ENCODE peak calls at places on chromosomes 5 and 9, in six cellular contexts. D is GM12878, R is GM12891, B is HepG2, E is H1, G is K562. Y is an unnamed sample.

GRCh38 chr9:27888661-27889295 is 315.5 kb upstream of the C9orf72 start:
- DNase-seq in R (peak), D (peak), G (peak), E (peak), B (peak), Y (peak)

GRCh38 chr5:367358-368130 is 46.0 kb downstream of the AHRR start:
- DNase-seq in B (no peak), R (no peak), E (no peak), G (no peak), D (no peak), Y (no peak)

GRCh38 chr9:108056083-108056804 is 566.7 kb upstream of the KLF4 start:
- DNase-seq in E (no peak), B (no peak), D (no peak), G (no peak), R (no peak), Y (no peak)

GRCh38 chr9:33778700-33779351 is 16.5 kb upstream of the PRSS3 start:
- DNase-seq in B (peak), R (peak), G (peak), E (peak), D (peak), Y (peak)

GRCh38 chr5:52727568-52727967 is 60.1 kb upstream of the ITGA1 start:
- DNase-seq in G (no peak), E (no peak), R (no peak), D (no peak), B (no peak), Y (no peak)

GRCh38 chr5:97062046-97062445 is 80.4 kb downstream of the LIX1 start:
- DNase-seq in R (no peak), D (no peak), B (no peak), G (no peak), E (no peak), Y (no peak)

GRCh38 chr5:115192098-115192497 is 22.4 kb upstream of the TRIM36 start:
- DNase-seq in B (no peak), G (no peak), E (no peak), R (no peak), D (no peak), Y (no peak)

GRCh38 chr9:137441289-137441934 is at the start of gene ENTPD8:
- DNase-seq in D (no peak), E (no peak), G (peak), R (no peak), B (peak), Y (no peak)

GRCh38 chr5:140104100-140104499 is 9.8 kb upstream of the PURA start:
- DNase-seq in B (no peak), G (no peak), R (no peak), D (no peak), E (no peak), Y (no peak)

DNA sequence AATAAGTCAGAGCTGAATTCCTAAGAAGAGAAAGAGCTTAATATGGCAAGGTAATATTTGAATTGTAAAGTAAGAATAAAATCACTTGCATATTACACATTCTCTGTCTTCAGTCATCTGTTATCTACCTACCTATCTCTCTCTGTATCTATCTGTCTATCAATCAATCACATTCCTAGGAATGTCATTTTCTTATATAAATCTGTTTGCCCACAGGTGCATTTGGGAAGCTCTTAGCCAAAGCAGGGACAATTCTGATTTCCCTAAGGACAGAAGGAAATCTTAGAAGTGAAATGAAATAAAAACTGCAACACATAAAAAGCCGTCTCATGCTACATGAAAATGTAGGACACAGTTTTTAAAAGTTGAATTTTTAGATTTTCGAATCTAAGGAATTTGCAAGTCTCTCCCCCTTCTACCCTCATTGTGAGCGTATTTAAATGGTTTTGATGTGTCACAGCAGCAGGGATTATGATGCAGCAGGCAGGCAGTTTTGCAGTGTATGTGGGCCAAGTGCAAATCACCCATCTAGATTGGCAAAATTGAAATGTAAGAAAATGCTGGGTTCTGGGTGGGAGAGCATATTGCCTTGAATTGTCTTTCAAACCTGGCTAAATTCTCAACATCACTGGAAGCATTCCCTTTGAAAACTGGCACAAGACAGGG is 155.7 kb downstream of the ACER2 start:
- DNase-seq in E (no peak), B (no peak), R (no peak), G (no peak), D (no peak), Y (no peak)
- TF ChIP-seq POLR2AphosphoS5 in E (no peak), B (no peak), R (no peak), G (no peak), D (no peak), Y (no peak)

DNA sequence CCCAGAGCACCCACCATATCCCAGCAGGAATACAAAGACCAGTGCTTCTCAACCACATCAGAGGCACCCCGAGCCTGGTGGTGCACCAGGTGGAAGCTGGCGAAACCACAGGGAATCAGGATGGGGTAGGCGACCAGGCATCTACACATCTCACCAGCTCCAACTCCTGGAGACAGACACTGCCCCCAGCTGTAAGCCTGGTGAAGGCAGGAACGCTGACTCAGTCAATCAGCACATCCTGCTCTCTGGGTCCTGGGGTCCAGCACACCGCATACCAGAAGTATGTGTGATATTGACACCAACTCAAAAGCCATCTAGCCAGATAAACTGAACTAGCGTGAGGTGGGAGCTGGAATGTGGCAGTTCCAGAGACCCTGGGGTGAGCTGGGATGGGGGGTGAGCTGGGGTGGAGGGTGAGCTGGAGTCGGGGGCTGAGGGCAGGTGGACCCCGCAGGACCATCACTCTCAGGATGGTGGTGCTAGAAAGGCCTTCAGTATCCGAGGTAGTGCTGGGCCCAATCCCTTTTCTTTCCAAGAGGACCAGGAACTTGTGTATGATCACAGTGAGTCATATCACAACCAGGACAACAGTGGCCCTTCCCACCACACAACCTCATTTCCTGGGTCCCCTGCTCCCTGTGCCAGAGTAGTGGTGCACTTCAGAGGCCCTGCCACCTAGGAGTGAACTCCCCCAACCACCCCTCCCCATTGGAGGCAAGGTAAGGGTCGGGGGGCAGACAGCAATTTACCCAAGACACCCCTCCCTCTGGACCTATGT is 2.5 kb downstream of the DBN1 start:
- DNase-seq in B (peak), R (no peak), D (no peak), G (no peak), E (no peak), Y (no peak)
- TF ChIP-seq TAF1 in B (no peak), R (no peak), D (no peak), G (no peak), E (no peak), Y (no peak)

GRCh38 chr5:125679522-125679921 is 743.7 kb upstream of the GRAMD2B start:
- DNase-seq in E (no peak), D (no peak), R (no peak), B (peak), G (no peak), Y (no peak)
- TF ChIP-seq POLR2A in E (no peak), D (no peak), R (no peak), B (no peak), G (no peak), Y (no peak)

DNA sequence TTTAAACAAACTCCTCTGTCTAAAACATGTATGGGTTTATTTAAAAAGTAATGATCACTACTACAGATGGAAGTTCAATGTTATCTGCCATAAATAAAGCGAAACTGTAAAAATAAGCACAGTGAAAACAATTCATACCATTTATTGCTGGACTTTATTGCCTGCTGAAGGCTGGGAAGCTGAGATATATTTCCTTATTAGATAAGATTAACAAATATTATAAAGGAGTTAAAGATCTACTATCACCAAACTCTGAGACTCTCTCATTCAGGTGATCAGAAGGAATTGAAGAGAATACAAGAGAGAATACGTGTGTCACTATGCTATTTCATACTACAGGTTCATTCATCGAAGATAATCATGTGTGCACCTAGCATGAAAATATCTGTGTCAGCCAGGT is 190.9 kb upstream of the ATP10B start:
- DNase-seq in E (no peak), R (no peak), G (no peak), B (no peak), D (no peak), Y (no peak)
- TF ChIP-seq POLR2AphosphoS5 in E (no peak), R (no peak), G (no peak), B (no peak), D (no peak), Y (no peak)

Y was measured in GM12892.